ENCODE peak calls at places on chromosome 14, in six cellular contexts. K is tibial artery; D is T follicular helper cell; Z is CD4-positive, CD25-positive, alpha-beta regulatory T cell; J is left cardiac atrium; C is brain pericyte. P is an unnamed sample.

GRCh38 chr14:42884100-42884499 is 1277.4 kb downstream of the LRFN5 start:
- DNase-seq in K (no peak), D (no peak), Z (no peak), J (no peak), C (no peak), P (peak)

GRCh38 chr14:54186821-54187365 is 209.9 kb upstream of the CDKN3 start:
- DNase-seq in K (no peak), D (no peak), Z (no peak), J (no peak), C (no peak), P (no peak)

GRCh38 chr14:53855127-53855526 is 101.5 kb downstream of the BMP4 start:
- DNase-seq in K (no peak), D (no peak), Z (no peak), J (no peak), C (no peak), P (peak)

GRCh38 chr14:102579696-102580551 is 12.5 kb upstream of the RCOR1 start:
- DNase-seq in K (no peak), D (no peak), Z (no peak), J (no peak), C (no peak), P (peak)

GRCh38 chr14:22232486-22232885 is 356.5 kb downstream of the DAD1 start:
- DNase-seq in K (no peak), D (no peak), Z (no peak), J (no peak), C (no peak), P (no peak)

GRCh38 chr14:32224731-32225377 is 21.8 kb upstream of the RNU6-8 start:
- DNase-seq in K (no peak), D (no peak), Z (peak), J (no peak), C (peak), P (peak)

GRCh38 chr14:102501751-102502315 is 7.7 kb downstream of the ANKRD9 start:
- DNase-seq in K (no peak), D (no peak), Z (no peak), J (no peak), C (no peak), P (peak)

GRCh38 chr14:105882626-105883025 is 356.2 kb downstream of the TMEM121 start:
- DNase-seq in K (peak), D (no peak), Z (no peak), J (no peak), C (no peak), P (no peak)

GRCh38 chr14:65361920-65362319 is 50.6 kb upstream of the FUT8 start:
- DNase-seq in K (peak), D (no peak), Z (no peak), J (peak), C (peak), P (no peak)

GRCh38 chr14:60637490-60638452 is 11.5 kb downstream of the SIX1 start:
- DNase-seq in K (no peak), D (no peak), Z (no peak), J (no peak), C (no peak), P (no peak)

GRCh38 chr14:53432378-53432802 is 279.3 kb upstream of the DDHD1 start:
- DNase-seq in K (no peak), D (no peak), Z (peak), J (peak), C (no peak), P (peak)

GRCh38 chr14:26204954-26205479 is 392.8 kb downstream of the NOVA1 start:
- DNase-seq in K (peak), D (no peak), Z (no peak), J (peak), C (no peak), P (no peak)

GRCh38 chr14:104321151-104322130 is 183.1 kb downstream of the KIF26A start:
- DNase-seq in K (no peak), D (no peak), Z (no peak), J (no peak), C (no peak), P (no peak)

GRCh38 chr14:89926709-89927108 is 27.8 kb downstream of the EFCAB11 start:
- DNase-seq in K (no peak), D (no peak), Z (no peak), J (no peak), C (no peak), P (peak)

GRCh38 chr14:75317148-75317547 is 38.5 kb downstream of the FOS start:
- DNase-seq in K (no peak), D (no peak), Z (no peak), J (no peak), C (no peak), P (no peak)

GRCh38 chr14:55889124-55889523 is 229.1 kb upstream of the PELI2 start:
- DNase-seq in K (no peak), D (no peak), Z (no peak), J (no peak), C (no peak), P (peak)

GRCh38 chr14:54356172-54356571 is 40.6 kb upstream of the CDKN3 start:
- DNase-seq in K (no peak), D (no peak), Z (no peak), J (no peak), C (no peak), P (no peak)

GRCh38 chr14:71720978-71721624 is 211.1 kb upstream of the RGS6 start:
- DNase-seq in K (no peak), D (no peak), Z (peak), J (no peak), C (peak), P (peak)